ENCODE peak calls at places on chromosomes 2 and 18, in ten cellular contexts. T is esophagus squamous epithelium, U is AG10803, B is prostate gland, K is fibroblast of pulmonary artery, S is foreskin fibroblast, V is fibroblast of mammary gland, P is adrenal gland, N is GM23338, D is upper lobe of right lung. R is an unnamed sample.

GRCh38 chr2:54704688-54705605 is 18.5 kb upstream of the EML6 start:
- DNase-seq in T (no peak), U (peak; percentile 73), B (no peak), K (peak; percentile 85), S (no peak), V (peak; percentile 76), P (no peak), N (peak; percentile 65), D (no peak), R (peak; percentile 67)

GRCh38 chr2:141957827-141958440 is 172.9 kb downstream of the LRP1B start:
- DNase-seq in T (no peak), U (no peak), B (no peak), K (no peak), S (no peak), V (no peak), P (no peak), N (no peak), D (no peak), R (no peak)

GRCh38 chr2:95069465-95069864 is 44.0 kb downstream of the MAL start:
- DNase-seq in T (no peak), U (no peak), B (no peak), K (no peak), S (no peak), V (no peak), P (no peak), N (no peak), D (no peak), R (no peak)

GRCh38 chr2:166775176-166775575 is 113.1 kb upstream of the XIRP2 start:
- DNase-seq in T (no peak), U (no peak), B (no peak), K (no peak), S (no peak), V (no peak), P (no peak), N (no peak), D (no peak), R (no peak)

GRCh38 chr18:43919565-43919964 is 642.3 kb upstream of the SYT4 start:
- DNase-seq in T (no peak), U (no peak), B (no peak), K (peak; percentile 58), S (no peak), V (no peak), P (no peak), N (no peak), D (no peak), R (no peak)

GRCh38 chr2:150438654-150439053 is 48.8 kb downstream of the RND3 start:
- DNase-seq in T (no peak), U (no peak), B (no peak), K (no peak), S (no peak), V (no peak), P (no peak), N (no peak), D (no peak), R (no peak)

GRCh38 chr2:85853499-85854165 is 35.2 kb downstream of the ST3GAL5 start:
- DNase-seq in T (no peak), U (no peak), B (no peak), K (no peak), S (no peak), V (no peak), P (no peak), N (no peak), D (no peak), R (peak; percentile 70)

GRCh38 chr2:65367517-65367916 is 64.9 kb downstream of the SPRED2 start:
- DNase-seq in T (no peak), U (peak; percentile 99), B (peak; percentile 39), K (peak; percentile 95), S (peak; percentile 99), V (peak; percentile 100), P (no peak), N (no peak), D (no peak), R (no peak)

GRCh38 chr18:35786359-35787042 is 186.0 kb upstream of the RMP24 start:
- DNase-seq in T (no peak), U (no peak), B (no peak), K (no peak), S (no peak), V (no peak), P (no peak), N (no peak), D (no peak), R (peak; percentile 16)

GRCh38 chr2:230925879-230926765 is 1.1 kb upstream of the GPR55 start:
- DNase-seq in T (no peak), U (no peak), B (no peak), K (no peak), S (no peak), V (no peak), P (no peak), N (no peak), D (peak; percentile 48), R (peak; percentile 90)
- TF ChIP-seq CTCF in T (no peak), U (no peak), B (no peak), K (peak; percentile 5), S (no peak), V (no peak), P (no peak), N (peak; percentile 42), D (no peak), R (peak; percentile 53)

GRCh38 chr18:13799396-13799795 is 24.6 kb upstream of the MC5R start:
- DNase-seq in T (no peak), U (no peak), B (no peak), K (no peak), S (no peak), V (no peak), P (no peak), N (no peak), D (no peak), R (no peak)

GRCh38 chr18:13801260-13801601 is 22.7 kb upstream of the MC5R start:
- DNase-seq in T (no peak), U (no peak), B (no peak), K (no peak), S (no peak), V (no peak), P (no peak), N (no peak), D (no peak), R (no peak)

GRCh38 chr18:13797157-13797611 is 26.8 kb upstream of the MC5R start:
- DNase-seq in T (no peak), U (peak; percentile 22), B (no peak), K (peak; percentile 21), S (no peak), V (no peak), P (no peak), N (no peak), D (no peak), R (no peak)

GRCh38 chr18:13804305-13804704 is 19.6 kb upstream of the MC5R start:
- DNase-seq in T (no peak), U (no peak), B (no peak), K (no peak), S (no peak), V (no peak), P (no peak), N (no peak), D (no peak), R (peak; percentile 47)

DNA sequence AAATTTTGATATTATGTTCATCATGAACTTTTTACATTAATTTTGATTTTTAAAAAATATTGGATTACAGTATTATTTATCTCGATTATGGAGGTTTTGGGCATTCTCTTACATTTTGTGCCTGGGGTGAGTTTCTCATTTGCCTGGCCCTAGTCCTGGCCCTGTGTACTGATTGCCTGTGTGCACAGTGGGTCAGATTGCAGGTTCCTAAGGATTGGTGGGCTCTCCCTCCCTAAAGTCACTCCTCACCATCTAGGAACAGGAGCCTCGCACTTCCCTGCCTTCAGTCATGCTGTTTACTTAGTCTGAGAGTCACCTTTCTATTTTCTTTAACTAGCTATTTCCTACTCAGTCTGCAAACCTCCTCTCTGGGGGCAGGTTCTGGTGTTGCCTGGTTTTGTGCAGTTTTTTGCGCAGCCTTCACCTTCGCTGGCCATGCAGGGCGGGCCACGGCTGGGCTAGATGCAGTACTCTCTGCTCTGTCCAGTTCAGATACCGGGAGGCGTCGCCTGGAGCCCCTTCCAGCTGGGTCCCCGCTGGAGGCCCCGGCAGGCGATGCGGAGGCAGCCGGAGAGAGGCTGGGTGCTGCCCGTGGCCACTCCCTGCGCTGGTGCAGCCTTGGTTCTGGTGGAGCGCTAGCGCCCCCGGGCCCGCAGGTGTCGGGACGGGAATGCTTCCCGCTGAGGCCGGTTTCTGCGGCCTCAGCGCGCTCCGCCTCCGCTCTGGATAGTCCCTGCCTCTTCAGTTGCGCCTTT is 23.3 kb upstream of the MC5R start:
- DNase-seq in T (no peak), U (peak; percentile 27), B (peak; percentile 65), K (peak; percentile 37), S (peak; percentile 8), V (peak; percentile 34), P (peak; percentile 57), N (peak; percentile 85), D (peak; percentile 83), R (peak; percentile 14)
- H3K4me3 ChIP-seq in T (peak overlapping the region; percentile 23), U (no peak overlapping the region), B (no peak overlapping the region), K (no peak overlapping the region), S (no peak overlapping the region), V (no peak overlapping the region), P (no peak overlapping the region), N (peak overlapping the region; percentile 63), D (peak overlapping the region; percentile 28), R (no peak overlapping the region)

GRCh38 chr2:49044680-49045079 is 109.6 kb downstream of the FSHR start:
- DNase-seq in T (no peak), U (no peak), B (no peak), K (peak; percentile 3), S (no peak), V (no peak), P (no peak), N (peak; percentile 65), D (no peak), R (no peak)
- TF ChIP-seq CTCF in T (no peak), U (no peak), B (no peak), K (peak; percentile 3), S (no peak), V (no peak), P (no peak), N (peak; percentile 65), D (no peak), R (no peak)

GRCh38 chr2:44244135-44244871 is 31.0 kb upstream of the SLC3A1 start:
- DNase-seq in T (no peak), U (peak; percentile 74), B (peak; percentile 77), K (peak; percentile 79), S (peak; percentile 53), V (peak; percentile 76), P (peak; percentile 61), N (peak; percentile 88), D (no peak), R (peak; percentile 80)
- H3K4me3 ChIP-seq in T (peak overlapping the region; percentile 32), U (peak overlapping the region; percentile 49), B (peak overlapping the region; percentile 23), K (peak overlapping the region; percentile 28), S (peak overlapping the region; percentile 31), V (peak overlapping the region; percentile 25), P (no peak overlapping the region), N (peak overlapping the region; percentile 26), D (peak overlapping the region; percentile 32), R (no peak overlapping the region)